ENCODE peak calls at places on chromosomes 12 and 14, in seven cellular contexts. V is neural progenitor cell, Y is neural crest cell, B is ovary, D is HepG2, K is mucosa of descending colon, H is foreskin keratinocyte. C is an unnamed sample.

GRCh38 chr12:11953523-11953922 is 117.2 kb upstream of the BCL2L14 start:
- DNase-seq in V (no peak), Y (no peak), B (no peak), D (no peak), K (no peak), H (no peak), C (no peak)

GRCh38 chr14:55336161-55336560 is 64.9 kb downstream of the FBXO34 start:
- DNase-seq in V (no peak), Y (no peak), B (no peak), D (no peak), K (peak), H (no peak), C (no peak)

GRCh38 chr12:84455598-84455997 is 457.0 kb downstream of the SLC6A15 start:
- DNase-seq in V (no peak), Y (no peak), B (no peak), D (no peak), K (no peak), H (no peak), C (no peak)

GRCh38 chr12:23084236-23084995 is 459.4 kb downstream of the ETNK1 start:
- DNase-seq in V (no peak), Y (no peak), B (no peak), D (peak), K (no peak), H (peak), C (no peak)

GRCh38 chr12:64390275-64390851 is at the start of gene C12orf56:
- DNase-seq in V (peak), Y (peak), B (no peak), D (no peak), K (peak), H (no peak), C (peak)

GRCh38 chr12:12776261-12776660 is 9.2 kb upstream of the APOLD1 start:
- DNase-seq in V (no peak), Y (no peak), B (no peak), D (peak), K (peak), H (peak), C (no peak)

GRCh38 chr14:89598548-89599186 is 181.6 kb upstream of the FOXN3 start:
- DNase-seq in V (no peak), Y (no peak), B (no peak), D (peak), K (no peak), H (no peak), C (no peak)

GRCh38 chr12:1282670-1283361 is 291.8 kb downstream of the ERC1 start:
- DNase-seq in V (no peak), Y (no peak), B (peak), D (no peak), K (peak), H (no peak), C (no peak)

GRCh38 chr14:88430976-88431375 is 45.5 kb downstream of the SPATA7 start:
- DNase-seq in V (no peak), Y (no peak), B (no peak), D (no peak), K (no peak), H (no peak), C (no peak)

GRCh38 chr12:64186789-64187188 is 35.3 kb downstream of the KICS2 start:
- DNase-seq in V (no peak), Y (no peak), B (no peak), D (no peak), K (no peak), H (no peak), C (peak)

GRCh38 chr12:5576011-5576410 is 144.1 kb downstream of the NTF3 start:
- DNase-seq in V (no peak), Y (no peak), B (no peak), D (no peak), K (no peak), H (no peak), C (no peak)

GRCh38 chr12:54773593-54773992 is 80.7 kb upstream of the MUCL1 start:
- DNase-seq in V (no peak), Y (no peak), B (no peak), D (no peak), K (no peak), H (no peak), C (no peak)
- TF ChIP-seq CTCF in V (peak), Y (peak), B (no peak), D (no peak), K (no peak), H (no peak), C (no peak)

GRCh38 chr14:73955674-73956073 is 5.6 kb downstream of the COQ6 start:
- DNase-seq in V (no peak), Y (no peak), B (no peak), D (no peak), K (no peak), H (no peak), C (no peak)

GRCh38 chr14:73944432-73945158 is 5.3 kb downstream of the FAM161B start:
- DNase-seq in V (no peak), Y (no peak), B (no peak), D (no peak), K (peak), H (no peak), C (no peak)

GRCh38 chr14:73953731-73954130 is 3.6 kb downstream of the COQ6 start:
- DNase-seq in V (no peak), Y (no peak), B (no peak), D (no peak), K (no peak), H (no peak), C (no peak)

GRCh38 chr14:73945159-73945670 is 4.7 kb downstream of the FAM161B start:
- DNase-seq in V (no peak), Y (no peak), B (no peak), D (no peak), K (peak), H (no peak), C (no peak)

DNA sequence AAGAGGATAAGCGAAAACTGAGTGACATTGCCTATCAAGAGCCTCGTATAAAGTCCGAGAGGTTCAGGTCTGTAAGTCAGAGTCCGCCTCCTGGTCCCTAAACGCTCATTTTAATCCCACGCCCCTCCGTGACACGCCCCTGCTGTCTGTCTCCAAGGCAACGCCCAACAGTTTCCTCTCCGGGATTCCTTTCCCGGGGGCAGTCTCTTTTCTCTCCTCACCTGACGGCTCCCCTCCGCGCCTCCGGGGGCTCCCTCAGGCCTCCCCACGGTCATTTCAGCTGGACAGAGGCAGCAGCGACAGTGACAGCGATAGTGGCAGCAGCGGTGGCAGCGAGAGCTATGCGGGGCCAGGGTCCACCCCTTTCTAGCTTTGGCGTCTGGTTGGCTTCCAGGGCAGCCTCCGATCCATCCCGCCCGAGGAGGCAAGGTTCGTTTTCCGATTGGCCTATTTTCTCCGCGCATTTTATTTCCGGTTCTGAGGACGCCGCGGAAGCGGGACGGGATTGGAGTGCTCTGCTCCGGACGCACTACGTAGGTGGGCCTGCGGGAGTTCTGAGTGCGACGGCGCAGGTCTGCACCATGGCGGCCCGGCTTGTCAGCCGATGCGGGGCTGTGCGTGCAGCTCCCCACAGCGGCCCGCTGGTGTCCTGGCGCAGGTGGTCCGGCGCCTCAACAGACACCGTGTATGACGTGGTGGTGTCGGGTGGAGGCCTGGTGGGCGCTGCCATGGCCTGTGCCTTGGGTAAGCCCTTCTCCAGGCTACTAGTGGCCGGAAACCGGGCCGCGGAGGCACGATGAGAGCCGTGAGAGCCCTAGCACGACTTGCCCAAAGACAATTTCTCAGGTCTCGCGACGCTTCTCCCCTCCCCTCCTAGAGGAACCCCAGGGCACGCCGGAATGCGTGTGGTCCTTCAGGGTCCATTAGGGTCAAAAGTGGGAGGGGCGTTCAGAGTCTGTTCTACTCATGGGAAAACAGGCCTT is at the start of the genes COQ6 and FAM161B:
- DNase-seq in V (peak), Y (peak), B (peak), D (peak), K (peak), H (peak), C (peak)
- TF ChIP-seq CTCF in V (peak), Y (peak), B (peak), D (peak), K (no peak), H (peak), C (peak)

GRCh38 chr14:100577986-100578431 is 9.2 kb downstream of the BEGAIN start:
- DNase-seq in V (no peak), Y (no peak), B (peak), D (no peak), K (no peak), H (no peak), C (no peak)
- TF ChIP-seq CTCF in V (no peak), Y (no peak), B (no peak), D (no peak), K (no peak), H (no peak), C (no peak)

GRCh38 chr14:93536945-93537344 is 106.2 kb downstream of the UNC79 start:
- DNase-seq in V (peak), Y (no peak), B (no peak), D (peak), K (no peak), H (no peak), C (peak)
- TF ChIP-seq CTCF in V (peak), Y (no peak), B (no peak), D (peak), K (no peak), H (peak), C (peak)

DNA sequence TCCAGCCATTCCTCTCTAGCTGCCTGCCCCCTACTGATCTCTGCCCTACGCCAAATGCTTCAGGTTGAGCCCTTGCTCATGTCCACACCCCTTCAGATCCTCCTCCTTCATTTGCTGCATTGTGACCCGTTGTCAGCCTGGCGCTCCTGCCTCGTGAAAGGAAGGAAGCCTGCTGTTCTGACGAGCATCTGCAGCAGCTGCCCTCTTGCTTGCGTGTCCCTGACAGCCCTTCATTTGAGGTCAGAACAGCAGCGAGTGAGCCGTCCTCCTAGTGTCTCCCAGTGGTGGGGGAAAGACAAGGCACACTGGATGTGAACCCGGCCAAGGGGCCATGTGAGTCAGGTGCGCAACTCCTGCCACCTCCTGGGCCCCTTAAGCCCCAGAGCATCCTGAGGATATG is 3.0 kb upstream of the PIANP start:
- DNase-seq in V (peak), Y (no peak), B (no peak), D (peak), K (no peak), H (no peak), C (no peak)
- TF ChIP-seq CTCF in V (no peak), Y (no peak), B (no peak), D (peak), K (no peak), H (no peak), C (no peak)

DNA sequence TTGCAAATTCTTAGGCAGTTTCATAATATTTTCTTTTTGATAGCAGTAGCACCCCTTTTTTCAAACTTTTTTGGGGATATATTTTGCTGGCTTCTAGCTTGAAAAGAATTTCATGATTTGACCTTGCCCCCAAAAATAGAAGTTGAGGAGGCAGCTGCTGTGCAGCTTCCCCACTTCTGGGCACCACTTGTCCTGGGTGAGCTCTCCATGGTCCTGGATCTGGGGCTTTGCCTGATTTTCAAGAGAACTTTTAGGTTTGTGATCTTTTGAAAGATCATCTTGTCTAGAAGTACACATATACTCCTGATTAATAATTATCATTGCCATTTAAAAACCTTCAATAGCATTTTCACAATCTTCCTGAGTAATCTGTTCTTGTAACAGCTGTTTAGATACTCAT is 271.6 kb downstream of the NPAS3 start:
- DNase-seq in V (peak), Y (peak), B (no peak), D (no peak), K (peak), H (no peak), C (no peak)
- TF ChIP-seq CTCF in V (no peak), Y (no peak), B (no peak), D (no peak), K (no peak), H (no peak), C (no peak)

DNA sequence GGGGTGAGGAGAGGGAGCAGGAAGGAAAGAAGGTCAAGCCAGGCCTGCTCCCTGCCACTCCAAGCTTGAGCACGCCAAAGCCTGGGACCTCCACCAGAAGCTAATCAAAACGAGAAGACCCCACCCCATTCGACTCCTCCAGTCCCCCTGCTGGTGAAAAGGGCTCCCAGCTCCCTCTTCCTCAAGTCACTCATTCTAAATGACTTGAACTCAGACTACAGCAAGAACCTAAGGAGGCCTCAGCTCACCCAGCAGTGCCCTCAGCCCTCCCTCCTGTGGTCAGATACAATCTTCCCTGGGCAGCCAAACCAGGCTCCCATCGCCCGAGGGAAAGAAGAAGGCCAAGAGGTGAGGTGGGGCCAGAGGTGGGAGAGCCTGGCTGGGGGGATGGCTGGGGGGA is 17.4 kb downstream of the HDAC7 start:
- DNase-seq in V (peak), Y (no peak), B (no peak), D (no peak), K (no peak), H (no peak), C (no peak)
- TF ChIP-seq CTCF in V (peak), Y (peak), B (no peak), D (no peak), K (no peak), H (peak), C (no peak)

GRCh38 chr14:28599191-28599590 is 167.4 kb upstream of the FOXG1 start:
- DNase-seq in V (no peak), Y (no peak), B (no peak), D (no peak), K (no peak), H (no peak), C (no peak)

GRCh38 chr14:28599605-28600004 is 167.0 kb upstream of the FOXG1 start:
- DNase-seq in V (no peak), Y (no peak), B (no peak), D (no peak), K (no peak), H (no peak), C (no peak)

DNA sequence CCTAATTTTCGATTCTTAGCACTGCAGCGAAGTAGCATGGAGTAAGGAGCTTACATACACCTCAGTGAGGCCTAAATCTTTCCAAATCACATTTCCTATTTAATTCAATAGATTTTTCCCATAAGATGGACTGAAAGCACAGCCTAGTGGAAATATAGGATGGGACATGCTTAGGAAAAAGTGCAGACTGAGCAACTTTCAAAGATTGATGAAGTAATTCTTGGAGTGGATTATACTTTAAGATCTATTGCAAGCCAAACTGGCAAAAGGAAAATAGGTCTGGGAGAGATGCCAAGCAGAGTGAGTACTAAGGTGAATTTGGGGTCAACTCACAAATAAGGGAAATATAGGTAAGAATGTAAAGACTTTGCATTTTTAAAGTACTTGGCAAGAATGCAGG is 170.3 kb upstream of the FOXG1 start:
- DNase-seq in V (no peak), Y (no peak), B (no peak), D (no peak), K (no peak), H (no peak), C (no peak)
- TF ChIP-seq CTCF in V (peak), Y (no peak), B (no peak), D (no peak), K (no peak), H (peak), C (no peak)

GRCh38 chr14:104156142-104156541 is 17.8 kb downstream of the KIF26A start:
- DNase-seq in V (no peak), Y (no peak), B (no peak), D (no peak), K (no peak), H (no peak), C (no peak)
- TF ChIP-seq CTCF in V (no peak), Y (no peak), B (no peak), D (no peak), K (no peak), H (no peak), C (no peak)

GRCh38 chr12:131833896-131834641 is 5.9 kb downstream of the MMP17 start:
- DNase-seq in V (peak), Y (no peak), B (no peak), D (no peak), K (no peak), H (no peak), C (no peak)
- TF ChIP-seq CTCF in V (peak), Y (peak), B (no peak), D (peak), K (no peak), H (peak), C (peak)